ENCODE peak calls at places on chromosomes 3 and 15, in five cellular contexts. One of them, this sample, is unnamed.

GRCh38 chr3:138457863-138458735 is 23.7 kb downstream of the ESYT3 start:
- DNase-seq in fibroblast of pulmonary artery: no peak
- DNase-seq in nephron progenitor cell: no peak
- DNase-seq in NCI-H2029 treated with DMSO at 0.1 percent for 48 hours: no peak
- DNase-seq in frontal cortex: no peak
- DNase-seq in this sample: no peak

GRCh38 chr3:34361921-34362320 is 563.5 kb downstream of the PDCD6IP start:
- DNase-seq in fibroblast of pulmonary artery: no peak
- DNase-seq in NCI-H2029 treated with DMSO at 0.1 percent for 48 hours: no peak
- DNase-seq in frontal cortex: no peak
- DNase-seq in nephron progenitor cell: no peak
- DNase-seq in this sample: no peak

GRCh38 chr15:42549782-42550392 is 1.2 kb downstream of the HAUS2 start:
- DNase-seq in fibroblast of pulmonary artery: no peak
- DNase-seq in NCI-H2029 treated with DMSO at 0.1 percent for 48 hours: no peak
- DNase-seq in nephron progenitor cell: no peak
- DNase-seq in frontal cortex: no peak
- DNase-seq in this sample: no peak

GRCh38 chr15:69593981-69594966 is 141.7 kb downstream of the RPLP1 start:
- DNase-seq in frontal cortex: no peak
- DNase-seq in fibroblast of pulmonary artery: peak
- DNase-seq in nephron progenitor cell: no peak
- DNase-seq in NCI-H2029 treated with DMSO at 0.1 percent for 48 hours: peak
- DNase-seq in this sample: no peak

GRCh38 chr3:129597792-129598381 is 8.6 kb downstream of the PLXND1 start:
- DNase-seq in nephron progenitor cell: no peak
- DNase-seq in frontal cortex: no peak
- DNase-seq in NCI-H2029 treated with DMSO at 0.1 percent for 48 hours: no peak
- DNase-seq in fibroblast of pulmonary artery: no peak
- DNase-seq in this sample: no peak

GRCh38 chr15:39131605-39132004 is 449.3 kb upstream of the THBS1 start:
- DNase-seq in frontal cortex: no peak
- DNase-seq in fibroblast of pulmonary artery: no peak
- DNase-seq in nephron progenitor cell: no peak
- DNase-seq in NCI-H2029 treated with DMSO at 0.1 percent for 48 hours: no peak
- DNase-seq in this sample: no peak

GRCh38 chr15:28998511-28998910 is 112.7 kb downstream of the APBA2 start:
- DNase-seq in nephron progenitor cell: no peak
- DNase-seq in NCI-H2029 treated with DMSO at 0.1 percent for 48 hours: no peak
- DNase-seq in fibroblast of pulmonary artery: peak
- DNase-seq in frontal cortex: no peak
- DNase-seq in this sample: no peak

GRCh38 chr15:87943629-87944028 is 312.9 kb downstream of the NTRK3 start:
- DNase-seq in frontal cortex: no peak
- DNase-seq in fibroblast of pulmonary artery: no peak
- DNase-seq in nephron progenitor cell: no peak
- DNase-seq in NCI-H2029 treated with DMSO at 0.1 percent for 48 hours: no peak
- DNase-seq in this sample: no peak

GRCh38 chr3:152159328-152159727 is 109.4 kb upstream of the MBNL1 start:
- DNase-seq in frontal cortex: no peak
- DNase-seq in fibroblast of pulmonary artery: peak
- DNase-seq in nephron progenitor cell: no peak
- DNase-seq in NCI-H2029 treated with DMSO at 0.1 percent for 48 hours: no peak
- DNase-seq in this sample: no peak

GRCh38 chr3:48593337-48593736 is 1.8 kb downstream of the COL7A1 start:
- DNase-seq in NCI-H2029 treated with DMSO at 0.1 percent for 48 hours: no peak
- DNase-seq in frontal cortex: no peak
- DNase-seq in fibroblast of pulmonary artery: no peak
- DNase-seq in nephron progenitor cell: no peak
- DNase-seq in this sample: no peak

GRCh38 chr3:172115787-172116186 is 76.4 kb downstream of the FNDC3B start:
- DNase-seq in fibroblast of pulmonary artery: no peak
- DNase-seq in frontal cortex: no peak
- DNase-seq in NCI-H2029 treated with DMSO at 0.1 percent for 48 hours: no peak
- DNase-seq in nephron progenitor cell: no peak
- DNase-seq in this sample: no peak

GRCh38 chr15:22229971-22230815 is 149.9 kb downstream of the OR4M2 start:
- DNase-seq in nephron progenitor cell: no peak
- DNase-seq in fibroblast of pulmonary artery: no peak
- DNase-seq in frontal cortex: no peak
- DNase-seq in NCI-H2029 treated with DMSO at 0.1 percent for 48 hours: no peak
- DNase-seq in this sample: no peak

GRCh38 chr3:178900244-178900643 is 171.4 kb downstream of the ZMAT3 start:
- DNase-seq in nephron progenitor cell: no peak
- DNase-seq in frontal cortex: no peak
- DNase-seq in NCI-H2029 treated with DMSO at 0.1 percent for 48 hours: peak
- DNase-seq in fibroblast of pulmonary artery: no peak
- DNase-seq in this sample: no peak

GRCh38 chr3:78878011-78878410 is 889.8 kb downstream of the ROBO1 start:
- DNase-seq in NCI-H2029 treated with DMSO at 0.1 percent for 48 hours: no peak
- DNase-seq in frontal cortex: no peak
- DNase-seq in fibroblast of pulmonary artery: peak
- DNase-seq in nephron progenitor cell: no peak
- DNase-seq in this sample: no peak

GRCh38 chr3:48614044-48614443 is 4.6 kb upstream of the UQCRC1 start:
- DNase-seq in frontal cortex: no peak
- DNase-seq in nephron progenitor cell: no peak
- DNase-seq in NCI-H2029 treated with DMSO at 0.1 percent for 48 hours: no peak
- DNase-seq in fibroblast of pulmonary artery: peak
- DNase-seq in this sample: no peak

GRCh38 chr3:172750069-172750367 is 508 bp upstream of the ECT2 start:
- DNase-seq in NCI-H2029 treated with DMSO at 0.1 percent for 48 hours: no peak
- DNase-seq in fibroblast of pulmonary artery: no peak
- DNase-seq in frontal cortex: no peak
- DNase-seq in nephron progenitor cell: no peak
- DNase-seq in this sample: no peak

This sample was measured in ecto neural progenitor cell.